ENCODE peak calls at places on chromosomes 3 and 15, in six cellular contexts. One of them, this sample, is unnamed.

GRCh38 chr3:157921767-157922166 is 184.5 kb downstream of the SHOX2 start:
- DNase-seq in GM12878: no peak
- DNase-seq in K562: no peak
- DNase-seq in H1: no peak
- DNase-seq in GM12892: no peak
- DNase-seq in HepG2: no peak
- DNase-seq in this sample: no peak

GRCh38 chr3:126548556-126549466 is 9.9 kb downstream of the C3orf22 start:
- DNase-seq in GM12878: no peak
- DNase-seq in K562: no peak
- DNase-seq in H1: peak
- DNase-seq in GM12892: no peak
- DNase-seq in HepG2: no peak
- DNase-seq in this sample: no peak

GRCh38 chr3:20380310-20380709 is 194.3 kb upstream of the SGO1 start:
- DNase-seq in GM12878: no peak
- DNase-seq in K562: no peak
- DNase-seq in H1: no peak
- DNase-seq in GM12892: no peak
- DNase-seq in HepG2: no peak
- DNase-seq in this sample: no peak

GRCh38 chr15:95680693-95681092 is 649.8 kb upstream of the NR2F2 start:
- DNase-seq in GM12878: no peak
- DNase-seq in K562: no peak
- DNase-seq in H1: no peak
- DNase-seq in GM12892: no peak
- DNase-seq in HepG2: no peak
- DNase-seq in this sample: no peak

GRCh38 chr3:152499796-152500385 is 231.2 kb downstream of the MBNL1 start:
- DNase-seq in GM12878: no peak
- DNase-seq in K562: no peak
- DNase-seq in H1: no peak
- DNase-seq in GM12892: no peak
- DNase-seq in HepG2: no peak
- DNase-seq in this sample: no peak

GRCh38 chr3:32056559-32057290 is 49.7 kb upstream of the GPD1L start:
- DNase-seq in GM12878: no peak
- DNase-seq in K562: no peak
- DNase-seq in H1: no peak
- DNase-seq in GM12892: no peak
- DNase-seq in HepG2: no peak
- DNase-seq in this sample: no peak

GRCh38 chr15:25882466-25882865 is 19.3 kb upstream of the ATP10A start:
- DNase-seq in GM12878: no peak
- DNase-seq in K562: no peak
- DNase-seq in H1: no peak
- DNase-seq in GM12892: no peak
- DNase-seq in HepG2: no peak
- DNase-seq in this sample: no peak

GRCh38 chr3:62845996-62846395 is 29.2 kb downstream of the CADPS start:
- DNase-seq in GM12878: no peak
- DNase-seq in K562: no peak
- DNase-seq in H1: no peak
- DNase-seq in GM12892: no peak
- DNase-seq in HepG2: no peak
- DNase-seq in this sample: no peak

GRCh38 chr3:37607604-37608003 is 254.1 kb upstream of the CTDSPL start:
- DNase-seq in GM12878: no peak
- DNase-seq in K562: no peak
- DNase-seq in H1: no peak
- DNase-seq in GM12892: no peak
- DNase-seq in HepG2: no peak
- DNase-seq in this sample: no peak

GRCh38 chr3:129278970-129279906 is 568 bp downstream of the HMCES start:
- DNase-seq in GM12878: no peak
- DNase-seq in K562: peak
- DNase-seq in H1: peak
- DNase-seq in GM12892: no peak
- DNase-seq in HepG2: peak
- DNase-seq in this sample: no peak

GRCh38 chr15:24292837-24293236 is 382.7 kb upstream of the NPAP1 start:
- DNase-seq in GM12878: no peak
- DNase-seq in K562: no peak
- DNase-seq in H1: no peak
- DNase-seq in GM12892: no peak
- DNase-seq in HepG2: no peak
- DNase-seq in this sample: no peak

GRCh38 chr3:99875573-99875924 is 57.9 kb downstream of the CMSS1 start:
- DNase-seq in GM12878: no peak
- DNase-seq in K562: peak
- DNase-seq in H1: no peak
- DNase-seq in GM12892: no peak
- DNase-seq in HepG2: peak
- DNase-seq in this sample: no peak

GRCh38 chr15:68423359-68424028 is 8.5 kb downstream of the ITGA11 start:
- DNase-seq in GM12878: no peak
- DNase-seq in K562: no peak
- DNase-seq in H1: no peak
- DNase-seq in GM12892: no peak
- DNase-seq in HepG2: no peak
- DNase-seq in this sample: no peak

GRCh38 chr15:60584355-60585023 is 105.5 kb upstream of the ICE2 start:
- DNase-seq in GM12878: no peak
- DNase-seq in K562: no peak
- DNase-seq in H1: no peak
- DNase-seq in GM12892: no peak
- DNase-seq in HepG2: no peak
- DNase-seq in this sample: no peak

GRCh38 chr3:44955917-44956316 is 20.1 kb downstream of the ZDHHC3 start:
- DNase-seq in GM12878: no peak
- DNase-seq in K562: no peak
- DNase-seq in H1: no peak
- DNase-seq in GM12892: no peak
- DNase-seq in HepG2: no peak
- DNase-seq in this sample: no peak

GRCh38 chr3:194090716-194091115 is 45.2 kb upstream of the HES1 start:
- DNase-seq in GM12878: no peak
- DNase-seq in K562: no peak
- DNase-seq in H1: no peak
- DNase-seq in GM12892: no peak
- DNase-seq in HepG2: no peak
- DNase-seq in this sample: no peak

GRCh38 chr3:194086251-194087075 is 49.5 kb upstream of the HES1 start:
- DNase-seq in GM12878: no peak
- DNase-seq in K562: no peak
- DNase-seq in H1: peak
- DNase-seq in GM12892: no peak
- DNase-seq in HepG2: no peak
- DNase-seq in this sample: no peak

GRCh38 chr3:194091141-194091540 is 44.8 kb upstream of the HES1 start:
- DNase-seq in GM12878: no peak
- DNase-seq in K562: no peak
- DNase-seq in H1: no peak
- DNase-seq in GM12892: no peak
- DNase-seq in HepG2: no peak
- DNase-seq in this sample: no peak

GRCh38 chr3:194087995-194088841 is 47.7 kb upstream of the HES1 start:
- DNase-seq in GM12878: no peak
- DNase-seq in K562: no peak
- DNase-seq in H1: no peak
- DNase-seq in GM12892: no peak
- DNase-seq in HepG2: no peak
- DNase-seq in this sample: no peak

GRCh38 chr3:194089357-194090177 is 46.4 kb upstream of the HES1 start:
- DNase-seq in GM12878: no peak
- DNase-seq in K562: peak
- DNase-seq in H1: no peak
- DNase-seq in GM12892: no peak
- DNase-seq in HepG2: peak
- DNase-seq in this sample: peak
- TF ChIP-seq POLR2A in GM12878: no peak
- TF ChIP-seq POLR2A in K562: peak
- TF ChIP-seq POLR2A in H1: no peak
- TF ChIP-seq POLR2A in GM12892: no peak
- TF ChIP-seq POLR2A in HepG2: no peak
- TF ChIP-seq POLR2A in this sample: no peak

GRCh38 chr3:164360078-164360578 is 718.2 kb downstream of the SI start:
- DNase-seq in GM12878: no peak
- DNase-seq in K562: no peak
- DNase-seq in H1: no peak
- DNase-seq in GM12892: no peak
- DNase-seq in HepG2: no peak
- DNase-seq in this sample: no peak
- TF ChIP-seq POLR2AphosphoS5 in GM12878: no peak
- TF ChIP-seq POLR2AphosphoS5 in K562: no peak
- TF ChIP-seq POLR2AphosphoS5 in H1: no peak
- TF ChIP-seq POLR2AphosphoS5 in GM12892: no peak
- TF ChIP-seq POLR2AphosphoS5 in HepG2: no peak
- TF ChIP-seq POLR2AphosphoS5 in this sample: no peak

DNA sequence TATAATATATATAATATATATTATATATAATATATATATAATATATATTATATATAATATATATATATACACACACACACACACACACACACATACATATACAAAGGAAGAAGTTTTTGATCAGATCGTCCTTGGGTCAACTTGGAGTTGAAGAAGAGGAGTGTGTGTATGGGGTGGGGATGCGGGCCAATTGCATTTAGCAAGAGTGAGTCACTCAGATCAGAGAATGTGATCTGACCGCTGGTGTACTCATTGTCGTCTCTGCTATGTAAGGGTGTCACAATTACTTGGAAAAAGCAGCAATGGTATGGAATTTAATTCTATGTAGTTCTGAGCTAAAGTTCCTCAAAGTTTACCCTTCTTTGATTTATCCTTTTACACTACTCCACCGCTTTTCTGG is 4.6 kb upstream of the VGLL3 start:
- DNase-seq in GM12878: no peak
- DNase-seq in K562: peak
- DNase-seq in H1: no peak
- DNase-seq in GM12892: no peak
- DNase-seq in HepG2: no peak
- DNase-seq in this sample: no peak
- TF ChIP-seq TAF1 in GM12878: no peak
- TF ChIP-seq TAF1 in K562: no peak
- TF ChIP-seq TAF1 in H1: no peak
- TF ChIP-seq TAF1 in GM12892: no peak
- TF ChIP-seq TAF1 in HepG2: no peak
- TF ChIP-seq TAF1 in this sample: no peak

GRCh38 chr15:72781621-72782020 is 1.9 kb downstream of the ADPGK start:
- DNase-seq in GM12878: no peak
- DNase-seq in K562: no peak
- DNase-seq in H1: no peak
- DNase-seq in GM12892: no peak
- DNase-seq in HepG2: no peak
- DNase-seq in this sample: no peak
- TF ChIP-seq POLR2A in GM12878: no peak
- TF ChIP-seq POLR2A in K562: no peak
- TF ChIP-seq POLR2A in H1: no peak
- TF ChIP-seq POLR2A in GM12892: no peak
- TF ChIP-seq POLR2A in HepG2: no peak
- TF ChIP-seq POLR2A in this sample: no peak

GRCh38 chr3:148020880-148021279 is 611.7 kb downstream of the ZIC1 start:
- DNase-seq in GM12878: no peak
- DNase-seq in K562: no peak
- DNase-seq in H1: no peak
- DNase-seq in GM12892: no peak
- DNase-seq in HepG2: no peak
- DNase-seq in this sample: no peak

GRCh38 chr3:148023994-148024393 is 614.8 kb downstream of the ZIC1 start:
- DNase-seq in GM12878: no peak
- DNase-seq in K562: no peak
- DNase-seq in H1: no peak
- DNase-seq in GM12892: no peak
- DNase-seq in HepG2: no peak
- DNase-seq in this sample: no peak

GRCh38 chr3:148026009-148026588 is 616.9 kb downstream of the ZIC1 start:
- DNase-seq in GM12878: no peak
- DNase-seq in K562: no peak
- DNase-seq in H1: no peak
- DNase-seq in GM12892: no peak
- DNase-seq in HepG2: no peak
- DNase-seq in this sample: no peak

GRCh38 chr3:148021400-148021799 is 612.2 kb downstream of the ZIC1 start:
- DNase-seq in GM12878: no peak
- DNase-seq in K562: no peak
- DNase-seq in H1: no peak
- DNase-seq in GM12892: no peak
- DNase-seq in HepG2: no peak
- DNase-seq in this sample: no peak
- TF ChIP-seq POLR2AphosphoS5 in GM12878: no peak
- TF ChIP-seq POLR2AphosphoS5 in K562: no peak
- TF ChIP-seq POLR2AphosphoS5 in H1: no peak
- TF ChIP-seq POLR2AphosphoS5 in GM12892: no peak
- TF ChIP-seq POLR2AphosphoS5 in HepG2: no peak
- TF ChIP-seq POLR2AphosphoS5 in this sample: no peak

GRCh38 chr3:172591876-172592771 is 68.9 kb upstream of the TNFSF10 start:
- DNase-seq in GM12878: peak
- DNase-seq in K562: peak
- DNase-seq in H1: no peak
- DNase-seq in GM12892: peak
- DNase-seq in HepG2: no peak
- DNase-seq in this sample: no peak
- TF ChIP-seq TAF1 in GM12878: peak
- TF ChIP-seq TAF1 in K562: no peak
- TF ChIP-seq TAF1 in H1: no peak
- TF ChIP-seq TAF1 in GM12892: no peak
- TF ChIP-seq TAF1 in HepG2: no peak
- TF ChIP-seq TAF1 in this sample: no peak

DNA sequence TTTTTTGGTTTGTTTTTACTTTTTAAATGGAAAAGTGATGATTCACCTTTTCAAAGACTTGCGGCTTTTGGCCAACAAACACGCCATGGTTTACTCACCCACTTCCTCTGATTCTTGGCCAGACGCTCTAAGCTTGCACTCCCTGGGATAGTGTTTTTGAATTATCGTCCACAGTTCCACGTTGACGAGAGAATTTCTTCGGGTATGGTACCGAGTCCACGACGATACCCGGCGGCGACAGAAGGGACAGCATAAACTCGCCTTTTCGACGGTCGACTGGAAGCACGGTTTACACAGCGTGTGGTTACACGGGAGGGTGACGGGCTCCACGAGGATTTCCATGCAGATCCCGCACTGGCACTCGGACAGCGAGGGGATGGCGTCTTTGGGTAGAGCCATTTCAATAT is 790 bp downstream of the RNF168 start:
- DNase-seq in GM12878: no peak
- DNase-seq in K562: peak
- DNase-seq in H1: no peak
- DNase-seq in GM12892: peak
- DNase-seq in HepG2: peak
- DNase-seq in this sample: no peak
- TF ChIP-seq POLR2A in GM12878: no peak
- TF ChIP-seq POLR2A in K562: no peak
- TF ChIP-seq POLR2A in H1: no peak
- TF ChIP-seq POLR2A in GM12892: no peak
- TF ChIP-seq POLR2A in HepG2: no peak
- TF ChIP-seq POLR2A in this sample: no peak

GRCh38 chr3:30682434-30683155 is 76.2 kb downstream of the TGFBR2 start:
- DNase-seq in GM12878: no peak
- DNase-seq in K562: no peak
- DNase-seq in H1: no peak
- DNase-seq in GM12892: no peak
- DNase-seq in HepG2: no peak
- DNase-seq in this sample: no peak
- TF ChIP-seq POLR2AphosphoS5 in GM12878: no peak
- TF ChIP-seq POLR2AphosphoS5 in K562: no peak
- TF ChIP-seq POLR2AphosphoS5 in H1: no peak
- TF ChIP-seq POLR2AphosphoS5 in GM12892: no peak
- TF ChIP-seq POLR2AphosphoS5 in HepG2: no peak
- TF ChIP-seq POLR2AphosphoS5 in this sample: no peak